ENCODE peak calls at places on chromosomes 1 and 21, in six cellular contexts. K is chondrocyte, B is SK-N-SH, G is LoVo, T is GM12865, D is T-cell. R is an unnamed sample.

GRCh38 chr1:156282479-156283222 is at the start of gene SMG5:
- DNase-seq in K (peak; percentile 97), B (peak; percentile 96), G (peak; percentile 98), T (peak; percentile 99), D (peak; percentile 93), R (peak; percentile 97)

GRCh38 chr1:175152006-175152652 is 40.4 kb downstream of the KIAA0040 start:
- DNase-seq in K (no peak), B (peak; percentile 75), G (peak; percentile 51), T (peak; percentile 73), D (peak; percentile 74), R (peak; percentile 32)

GRCh38 chr1:35929730-35930592 is 944 bp upstream of the AGO3 start:
- DNase-seq in K (no peak), B (peak; percentile 60), G (peak; percentile 49), T (peak; percentile 46), D (peak; percentile 13), R (peak; percentile 15)

GRCh38 chr1:87953732-87954344 is 625.2 kb downstream of the LMO4 start:
- DNase-seq in K (no peak), B (peak; percentile 21), G (peak; percentile 66), T (peak; percentile 64), D (peak; percentile 49), R (peak; percentile 55)

GRCh38 chr1:114379358-114379757 is 131.6 kb downstream of the TRIM33 start:
- DNase-seq in K (no peak), B (no peak), G (no peak), T (no peak), D (no peak), R (no peak)

GRCh38 chr1:31239653-31240241 is at the start of gene NKAIN1:
- DNase-seq in K (peak; percentile 83), B (peak; percentile 89), G (peak; percentile 27), T (no peak), D (no peak), R (no peak)

GRCh38 chr1:77370161-77370560 is 88.3 kb downstream of the AK5 start:
- DNase-seq in K (no peak), B (no peak), G (no peak), T (no peak), D (no peak), R (no peak)

GRCh38 chr1:169483500-169483966 is 2.2 kb downstream of the SLC19A2 start:
- DNase-seq in K (no peak), B (no peak), G (no peak), T (no peak), D (no peak), R (peak; percentile 72)

GRCh38 chr1:219518168-219518905 is 94.6 kb downstream of the ZC3H11B start:
- DNase-seq in K (no peak), B (peak; percentile 29), G (peak; percentile 41), T (no peak), D (no peak), R (no peak)

GRCh38 chr21:30590297-30590696 is at the start of gene KRTAP22-2:
- DNase-seq in K (no peak), B (no peak), G (no peak), T (no peak), D (no peak), R (no peak)

GRCh38 chr1:36232212-36233031 is 8.2 kb downstream of the THRAP3 start:
- DNase-seq in K (no peak), B (no peak), G (no peak), T (no peak), D (no peak), R (no peak)

GRCh38 chr1:33654267-33654832 is 181.9 kb downstream of the ZSCAN20 start:
- DNase-seq in K (no peak), B (peak; percentile 42), G (no peak), T (peak; percentile 2), D (no peak), R (no peak)

GRCh38 chr1:44660176-44660575 is 14.1 kb downstream of the TMEM53 start:
- DNase-seq in K (no peak), B (peak; percentile 88), G (no peak), T (no peak), D (no peak), R (no peak)

GRCh38 chr1:60866884-60867648 is 215.3 kb upstream of the NFIA start:
- DNase-seq in K (no peak), B (no peak), G (peak; percentile 40), T (no peak), D (no peak), R (no peak)